ENCODE peak calls at places on chromosomes 7 and 10, in four cellular contexts. S is A549, I is WTC11, K is K562. V is an unnamed sample.

GRCh38 chr7:6416516-6417145 is 31.1 kb downstream of the DAGLB start:
- DNase-seq in S (peak), I (peak), K (peak), V (peak)

GRCh38 chr10:73889014-73889413 is 14.7 kb upstream of the CAMK2G start:
- DNase-seq in S (peak), I (no peak), K (no peak), V (no peak)

GRCh38 chr7:70346844-70347462 is 748.7 kb downstream of the AUTS2 start:
- DNase-seq in S (no peak), I (no peak), K (no peak), V (no peak)

GRCh38 chr7:115217373-115217772 is 295.5 kb downstream of the MDFIC start:
- DNase-seq in S (no peak), I (no peak), K (no peak), V (no peak)

GRCh38 chr10:8061274-8062211 is 7.1 kb downstream of the GATA3 start:
- DNase-seq in S (no peak), I (no peak), K (no peak), V (no peak)

GRCh38 chr10:131453772-131454634 is 142.5 kb upstream of the TCERG1L start:
- DNase-seq in S (peak), I (peak), K (peak), V (peak)

GRCh38 chr7:130942211-130942964 is 208.4 kb upstream of the KLF14 start:
- DNase-seq in S (peak), I (no peak), K (peak), V (peak)

GRCh38 chr7:37432240-37432917 is 16.3 kb downstream of the ELMO1 start:
- DNase-seq in S (no peak), I (no peak), K (no peak), V (no peak)

GRCh38 chr10:84264611-84265141 is 19.8 kb downstream of the RGR start:
- DNase-seq in S (peak), I (peak), K (peak), V (peak)

GRCh38 chr7:96040250-96040772 is 268.0 kb downstream of the DYNC1I1 start:
- DNase-seq in S (no peak), I (no peak), K (no peak), V (no peak)

GRCh38 chr7:143046334-143046935 is 5.7 kb upstream of the OR6V1 start:
- DNase-seq in S (no peak), I (no peak), K (no peak), V (no peak)

GRCh38 chr10:16280595-16280994 is 156.2 kb upstream of the PTER start:
- DNase-seq in S (no peak), I (no peak), K (no peak), V (no peak)

GRCh38 chr10:87961314-87961713 is 97.9 kb downstream of the PTEN start:
- DNase-seq in S (peak), I (no peak), K (no peak), V (no peak)

GRCh38 chr10:102775973-102776669 is 32.4 kb downstream of the WBP1L start:
- DNase-seq in S (no peak), I (no peak), K (peak), V (peak)

GRCh38 chr10:72009430-72010081 is 45.4 kb downstream of the CHST3 start:
- DNase-seq in S (no peak), I (no peak), K (no peak), V (no peak)

GRCh38 chr10:114550756-114551290 is 107.3 kb downstream of the ABLIM1 start:
- DNase-seq in S (peak), I (no peak), K (no peak), V (peak)

GRCh38 chr7:74027683-74028320 is at the start of gene ELN:
- DNase-seq in S (no peak), I (no peak), K (no peak), V (no peak)

GRCh38 chr10:69065406-69066361 is 22.2 kb upstream of the SRGN start:
- DNase-seq in S (peak), I (no peak), K (no peak), V (no peak)

GRCh38 chr7:33054261-33054964 is 8.2 kb downstream of the NT5C3A start:
- DNase-seq in S (no peak), I (no peak), K (no peak), V (no peak)

GRCh38 chr7:112654322-112655216 is 135.6 kb downstream of the TMEM168 start:
- DNase-seq in S (no peak), I (no peak), K (no peak), V (no peak)

GRCh38 chr10:104122273-104123107 is 519 bp downstream of the SFR1 start:
- DNase-seq in S (peak), I (no peak), K (no peak), V (no peak)

GRCh38 chr7:28115261-28115660 is 65.3 kb downstream of the JAZF1 start:
- DNase-seq in S (no peak), I (no peak), K (no peak), V (no peak)

GRCh38 chr7:134910968-134911367 is 75.3 kb upstream of the AGBL3 start:
- DNase-seq in S (no peak), I (no peak), K (no peak), V (no peak)

GRCh38 chr7:41786943-41787342 is 84.1 kb upstream of the INHBA start:
- DNase-seq in S (no peak), I (no peak), K (no peak), V (no peak)

GRCh38 chr10:33113111-33113856 is 155.3 kb upstream of the ITGB1 start:
- DNase-seq in S (no peak), I (no peak), K (no peak), V (no peak)

GRCh38 chr7:15555385-15555859 is 6.4 kb downstream of the AGMO start:
- DNase-seq in S (peak), I (no peak), K (no peak), V (peak)

GRCh38 chr7:149458235-149458634 is 2.6 kb downstream of the ZNF777 start:
- DNase-seq in S (no peak), I (no peak), K (no peak), V (no peak)

GRCh38 chr10:31758495-31758894 is 170.1 kb downstream of the ARHGAP12 start:
- DNase-seq in S (no peak), I (no peak), K (no peak), V (no peak)

GRCh38 chr7:101936612-101937231 is 119.3 kb downstream of the CUX1 start:
- DNase-seq in S (no peak), I (peak), K (no peak), V (no peak)

GRCh38 chr7:126801738-126802137 is 451.0 kb downstream of the GRM8 start:
- DNase-seq in S (no peak), I (no peak), K (no peak), V (no peak)

GRCh38 chr7:65454479-65454878 is 80.8 kb downstream of the ZNF92 start:
- DNase-seq in S (no peak), I (no peak), K (no peak), V (no peak)

GRCh38 chr10:32253300-32253699 is 93.7 kb downstream of the EPC1 start:
- DNase-seq in S (peak), I (no peak), K (peak), V (no peak)

GRCh38 chr10:97830064-97830463 is 19.6 kb upstream of the GOLGA7B start:
- DNase-seq in S (no peak), I (no peak), K (no peak), V (no peak)

GRCh38 chr7:151434549-151434948 is 5.4 kb downstream of the CRYGN start:
- DNase-seq in S (no peak), I (no peak), K (no peak), V (no peak)

GRCh38 chr7:128887169-128888038 is 23.1 kb downstream of the KCP start:
- DNase-seq in S (no peak), I (no peak), K (no peak), V (no peak)

GRCh38 chr7:81525901-81526300 is 243.9 kb downstream of the HGF start:
- DNase-seq in S (no peak), I (no peak), K (no peak), V (no peak)

GRCh38 chr7:8500286-8500685 is 66.9 kb downstream of the NXPH1 start:
- DNase-seq in S (no peak), I (no peak), K (no peak), V (no peak)

GRCh38 chr10:86170255-86171153 is 196.1 kb downstream of the GRID1 start:
- DNase-seq in S (no peak), I (no peak), K (no peak), V (no peak)

GRCh38 chr10:111129348-111129747 is 52.5 kb downstream of the ADRA2A start:
- DNase-seq in S (no peak), I (no peak), K (no peak), V (no peak)
- TF ChIP-seq NR3C1 in S (no peak), I (no peak), K (no peak), V (no peak)

GRCh38 chr10:117609095-117609821 is 66.7 kb downstream of the EMX2 start:
- DNase-seq in S (peak), I (no peak), K (no peak), V (peak)
- TF ChIP-seq NR3C1 in S (no peak), I (no peak), K (no peak), V (no peak)

DNA sequence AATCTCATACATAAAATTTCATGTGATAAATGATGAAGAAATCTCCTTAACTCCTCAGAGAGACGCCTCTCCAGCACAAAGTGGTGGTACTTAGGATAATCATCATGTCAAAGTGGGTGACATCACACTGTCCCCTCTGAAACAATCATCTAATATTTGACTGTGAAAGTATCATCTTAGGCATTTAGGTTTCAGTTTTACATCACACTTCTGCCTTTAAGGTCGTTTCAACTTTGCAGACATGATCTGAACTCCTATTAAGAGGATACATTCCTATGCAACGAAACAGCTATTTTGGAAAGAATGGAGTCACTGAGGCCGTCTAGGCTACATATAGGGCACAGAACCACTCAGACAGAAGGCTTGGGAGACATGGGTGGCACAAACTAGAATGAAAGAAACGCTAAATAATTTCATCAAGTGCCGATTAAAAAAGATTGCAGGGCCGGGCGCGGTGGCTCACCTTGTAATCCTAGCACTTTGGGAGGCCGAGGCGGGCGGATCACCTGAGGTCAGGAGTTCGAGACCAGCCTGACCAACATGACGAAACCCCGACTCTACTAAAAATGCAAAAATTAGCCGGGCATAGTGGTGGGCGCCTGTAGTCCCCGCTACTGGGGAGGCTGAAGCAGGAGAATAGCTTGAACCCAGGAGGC is 2.0 kb downstream of the VOPP1 start:
- DNase-seq in S (no peak), I (no peak), K (no peak), V (no peak)
- TF ChIP-seq NR3C1 in S (no peak), I (no peak), K (no peak), V (no peak)

GRCh38 chr7:116361767-116362166 is 137.8 kb upstream of the CAV2 start:
- DNase-seq in S (no peak), I (no peak), K (no peak), V (no peak)

GRCh38 chr7:116368960-116369359 is 130.6 kb upstream of the CAV2 start:
- DNase-seq in S (no peak), I (no peak), K (no peak), V (no peak)

GRCh38 chr7:116364469-116364868 is 135.1 kb upstream of the CAV2 start:
- DNase-seq in S (no peak), I (no peak), K (no peak), V (no peak)

GRCh38 chr7:116363637-116364432 is 135.7 kb upstream of the CAV2 start:
- DNase-seq in S (no peak), I (no peak), K (no peak), V (no peak)

DNA sequence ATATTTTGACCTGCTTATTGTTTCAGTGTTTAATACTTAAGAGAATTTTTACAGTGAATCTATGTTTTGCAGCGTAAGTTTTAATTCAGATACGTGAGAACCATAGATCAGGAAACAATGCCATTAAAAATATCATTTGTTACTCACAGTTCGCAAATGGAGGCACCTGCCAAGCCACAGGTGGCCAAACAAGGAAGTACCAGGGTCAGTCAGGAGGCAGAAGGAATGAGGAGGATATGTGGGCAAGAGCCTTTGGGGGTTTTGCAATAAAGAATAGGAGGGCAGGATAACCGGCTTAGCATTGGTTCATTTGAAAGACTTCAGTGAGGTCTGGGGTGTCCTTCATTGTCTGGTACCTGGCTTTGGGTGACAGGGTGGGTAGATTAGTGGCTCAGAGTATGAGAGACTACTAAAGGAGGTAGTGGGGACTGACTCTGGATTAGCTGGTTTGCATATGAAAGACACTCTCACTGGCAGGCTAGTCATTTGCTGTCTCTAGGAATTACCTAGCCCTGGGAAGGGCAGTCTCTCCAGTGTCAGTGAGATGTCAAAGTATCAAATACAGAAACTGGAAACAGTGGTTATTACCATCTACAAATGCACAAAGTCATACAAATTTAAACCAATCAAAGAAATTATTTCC is 132.2 kb upstream of the CAV2 start:
- DNase-seq in S (no peak), I (no peak), K (no peak), V (no peak)
- TF ChIP-seq NR3C1 in S (no peak), I (no peak), K (no peak), V (no peak)

GRCh38 chr10:71009031-71009605 is 120.8 kb upstream of the PCBD1 start:
- DNase-seq in S (no peak), I (no peak), K (no peak), V (no peak)
- TF ChIP-seq NR3C1 in S (no peak), I (no peak), K (no peak), V (no peak)

GRCh38 chr7:137760111-137760510 is 86.7 kb downstream of the DGKI start:
- DNase-seq in S (no peak), I (no peak), K (no peak), V (no peak)

GRCh38 chr7:137754076-137754851 is 92.5 kb downstream of the DGKI start:
- DNase-seq in S (no peak), I (no peak), K (no peak), V (no peak)

GRCh38 chr7:137755846-137756685 is 90.7 kb downstream of the DGKI start:
- DNase-seq in S (no peak), I (no peak), K (no peak), V (no peak)

GRCh38 chr7:137755438-137755837 is 91.3 kb downstream of the DGKI start:
- DNase-seq in S (no peak), I (no peak), K (no peak), V (no peak)

DNA sequence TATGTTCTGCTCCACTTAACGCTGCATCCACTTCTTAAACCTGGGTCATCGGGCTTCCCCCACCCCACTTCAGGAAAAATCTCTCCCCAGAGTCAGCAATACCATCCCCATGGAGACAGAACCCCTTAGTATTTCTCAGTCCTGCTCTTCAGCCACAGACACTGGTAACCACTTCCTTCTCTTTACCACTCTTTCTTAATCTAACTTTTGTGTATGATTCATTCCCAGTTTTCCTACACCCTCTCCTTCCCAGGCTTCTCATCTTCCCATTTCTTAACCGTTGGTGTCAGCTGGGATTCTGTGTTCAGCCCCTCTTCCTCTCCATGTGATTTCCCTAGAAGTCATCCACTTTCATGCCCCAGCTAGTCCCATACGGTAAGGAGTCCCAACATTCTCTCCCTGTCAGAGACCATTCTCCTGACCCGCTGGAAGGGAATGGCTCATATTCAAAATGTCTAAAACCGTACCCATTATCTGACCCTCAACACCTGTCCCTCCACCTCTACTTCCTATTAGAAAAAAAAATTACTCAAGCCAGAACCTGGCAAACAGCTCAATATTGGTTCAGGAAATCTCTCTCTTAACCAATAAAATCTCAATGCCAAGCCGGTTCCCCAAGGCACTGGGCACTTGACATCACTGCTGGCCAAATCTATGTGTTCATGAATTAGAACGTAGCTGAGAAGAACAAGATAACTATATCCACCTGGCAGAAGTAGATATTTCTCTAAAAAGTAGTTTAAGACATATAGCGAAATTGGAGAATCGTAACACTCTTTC is 89.4 kb downstream of the DGKI start:
- DNase-seq in S (no peak), I (no peak), K (no peak), V (no peak)
- TF ChIP-seq NR3C1 in S (no peak), I (no peak), K (no peak), V (no peak)

DNA sequence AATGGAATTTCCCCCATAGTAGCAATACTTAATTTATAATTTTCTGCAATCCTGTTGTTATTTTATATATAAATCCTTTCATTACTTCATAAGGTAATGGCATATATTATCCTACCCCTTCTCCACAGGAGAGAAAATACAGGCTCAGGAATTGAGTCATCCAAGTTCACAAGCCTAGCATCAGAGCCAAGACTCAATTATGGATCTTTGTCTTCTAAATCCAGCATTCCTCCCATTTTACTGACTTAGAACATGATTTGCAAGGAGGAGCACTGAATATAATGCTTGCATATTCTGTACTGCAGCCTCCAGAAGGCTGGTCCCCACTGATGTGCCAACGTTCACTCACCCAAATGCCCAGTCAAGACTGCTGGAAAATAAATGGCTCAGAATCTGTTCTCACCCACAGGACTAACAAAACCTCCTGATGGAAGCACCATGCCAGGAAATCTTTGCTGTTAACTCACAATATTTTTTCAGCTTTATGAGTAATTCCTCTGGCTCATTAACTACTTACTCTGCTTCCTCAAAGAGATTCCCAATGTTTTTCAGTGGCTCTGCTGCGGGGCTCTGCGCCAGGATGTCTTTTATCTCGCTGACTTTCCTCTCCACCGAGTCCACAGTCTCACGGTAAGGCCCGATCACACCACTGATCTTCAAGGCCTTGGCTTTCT is 48.6 kb downstream of the DLD start:
- DNase-seq in S (no peak), I (no peak), K (no peak), V (no peak)
- TF ChIP-seq NR3C1 in S (no peak), I (no peak), K (no peak), V (no peak)

GRCh38 chr10:92413011-92413410 is 122.0 kb downstream of the MARCHF5 start:
- DNase-seq in S (no peak), I (no peak), K (no peak), V (no peak)

GRCh38 chr10:92410501-92410900 is 119.5 kb downstream of the MARCHF5 start:
- DNase-seq in S (no peak), I (no peak), K (no peak), V (no peak)

GRCh38 chr10:92418221-92418620 is 127.3 kb downstream of the MARCHF5 start:
- DNase-seq in S (no peak), I (no peak), K (no peak), V (no peak)

GRCh38 chr10:92411406-92411805 is 120.4 kb downstream of the MARCHF5 start:
- DNase-seq in S (no peak), I (no peak), K (no peak), V (no peak)

GRCh38 chr10:92413519-92413918 is 122.6 kb downstream of the MARCHF5 start:
- DNase-seq in S (no peak), I (no peak), K (no peak), V (no peak)
- TF ChIP-seq NR3C1 in S (no peak), I (no peak), K (no peak), V (no peak)